ENCODE peak calls at places on chromosomes 4 and X, in six cellular contexts. L, J, N, U, O and K are unnamed samples.

GRCh38 chr4:39900966-39901365 is 76.7 kb downstream of the PDS5A start:
- DNase-seq in L (peak), J (no peak), N (no peak), U (no peak), O (no peak), K (no peak)

GRCh38 chr4:150355404-150355803 is 226.5 kb upstream of the MAB21L2 start:
- DNase-seq in L (no peak), J (peak), N (no peak), U (no peak), O (no peak), K (no peak)

GRCh38 chrX:78314561-78314960 is 12.8 kb downstream of the CYSLTR1 start:
- DNase-seq in L (no peak), J (no peak), N (no peak), U (no peak), O (no peak), K (no peak)

GRCh38 chrX:115687595-115687994 is 126.6 kb downstream of the PLS3 start:
- DNase-seq in L (no peak), J (no peak), N (no peak), U (no peak), O (no peak), K (no peak)

GRCh38 chr4:128337863-128338262 is 50.2 kb upstream of the PGRMC2 start:
- DNase-seq in L (no peak), J (no peak), N (no peak), U (no peak), O (no peak), K (no peak)

GRCh38 chrX:15680401-15680800 is 15.8 kb upstream of the CLTRN start:
- DNase-seq in L (peak), J (no peak), N (no peak), U (peak), O (no peak), K (no peak)

GRCh38 chrX:149717803-149718202 is 5.9 kb downstream of the MAGEA11 start:
- DNase-seq in L (no peak), J (no peak), N (no peak), U (no peak), O (no peak), K (no peak)

GRCh38 chrX:63434206-63434605 is 83.1 kb upstream of the SPIN4 start:
- DNase-seq in L (no peak), J (no peak), N (no peak), U (no peak), O (no peak), K (no peak)

GRCh38 chr4:184288451-184289178 is 70.9 kb upstream of the ENPP6 start:
- DNase-seq in L (no peak), J (no peak), N (no peak), U (no peak), O (peak), K (no peak)

GRCh38 chrX:118847676-118848075 is 24.1 kb downstream of the ZCCHC12 start:
- DNase-seq in L (peak), J (peak), N (peak), U (peak), O (no peak), K (peak)

GRCh38 chr4:83150563-83151330 is 36.2 kb upstream of the PLAC8 start:
- DNase-seq in L (no peak), J (peak), N (no peak), U (no peak), O (no peak), K (no peak)

GRCh38 chrX:39827959-39828358 is 269.8 kb downstream of the BCOR start:
- DNase-seq in L (no peak), J (no peak), N (no peak), U (no peak), O (no peak), K (no peak)

GRCh38 chrX:138504254-138504653 is 207.3 kb downstream of the FGF13 start:
- DNase-seq in L (no peak), J (no peak), N (no peak), U (no peak), O (no peak), K (no peak)

GRCh38 chrX:80423744-80424143 is 3.5 kb downstream of the TENT5D start:
- DNase-seq in L (no peak), J (no peak), N (no peak), U (peak), O (no peak), K (no peak)

GRCh38 chr4:184011810-184012209 is 106.7 kb downstream of the STOX2 start:
- DNase-seq in L (no peak), J (no peak), N (no peak), U (no peak), O (no peak), K (no peak)

GRCh38 chr4:168511780-168512467 is 15.1 kb downstream of the PALLD start:
- DNase-seq in L (no peak), J (no peak), N (no peak), U (no peak), O (no peak), K (no peak)

GRCh38 chr4:3660086-3660927 is 105.9 kb upstream of the ADRA2C start:
- DNase-seq in L (peak), J (no peak), N (no peak), U (no peak), O (no peak), K (no peak)

GRCh38 chrX:94204524-94204923 is 530.5 kb downstream of the FAM133A start:
- DNase-seq in L (no peak), J (no peak), N (peak), U (no peak), O (no peak), K (no peak)
- TF ChIP-seq BHLHE40 in L (no peak), J (no peak), N (no peak), U (no peak), O (no peak), K (no peak)

GRCh38 chr4:7938513-7939376 is 916 bp downstream of the AFAP1 start:
- DNase-seq in L (peak), J (no peak), N (peak), U (no peak), O (no peak), K (peak)
- TF ChIP-seq BHLHE40 in L (no peak), J (no peak), N (no peak), U (no peak), O (no peak), K (no peak)

DNA sequence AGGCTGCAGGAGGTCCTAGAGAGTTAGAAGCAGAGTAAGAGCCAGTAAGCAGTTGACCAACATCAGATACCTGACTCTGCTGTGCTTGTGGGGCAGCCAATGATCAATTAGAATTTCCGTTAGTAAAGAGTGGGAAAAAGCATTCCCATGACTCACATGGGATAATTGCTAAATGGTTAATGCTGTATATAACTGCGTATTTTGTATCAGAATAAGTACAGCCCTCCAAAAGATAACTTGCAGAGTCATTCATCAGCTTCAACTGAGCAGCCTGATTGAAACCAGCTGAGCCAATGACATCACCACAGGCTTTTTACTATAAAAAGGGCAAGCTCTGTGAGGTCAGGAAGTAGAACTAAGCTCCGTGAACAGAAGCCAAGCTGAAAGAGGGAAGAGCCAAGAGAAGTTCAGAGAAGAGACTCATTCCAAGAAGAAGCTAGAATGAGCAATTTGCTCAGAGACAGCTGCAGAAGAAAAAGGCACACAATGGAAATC is 67.9 kb downstream of the PPP3CA start:
- DNase-seq in L (peak), J (no peak), N (peak), U (no peak), O (no peak), K (no peak)
- TF ChIP-seq BHLHE40 in L (no peak), J (no peak), N (no peak), U (no peak), O (no peak), K (no peak)

GRCh38 chr4:26110493-26110892 is 196.5 kb downstream of the SMIM20 start:
- DNase-seq in L (no peak), J (no peak), N (no peak), U (no peak), O (no peak), K (no peak)

GRCh38 chr4:26104056-26104685 is 190.2 kb downstream of the SMIM20 start:
- DNase-seq in L (no peak), J (no peak), N (no peak), U (no peak), O (no peak), K (no peak)

GRCh38 chr4:26105815-26106699 is 192.0 kb downstream of the SMIM20 start:
- DNase-seq in L (peak), J (no peak), N (no peak), U (no peak), O (no peak), K (no peak)

GRCh38 chr4:26108024-26108423 is 194.0 kb downstream of the SMIM20 start:
- DNase-seq in L (no peak), J (no peak), N (no peak), U (peak), O (no peak), K (no peak)

GRCh38 chr4:26105372-26105771 is 191.4 kb downstream of the SMIM20 start:
- DNase-seq in L (peak), J (no peak), N (no peak), U (no peak), O (no peak), K (no peak)
- TF ChIP-seq BHLHE40 in L (no peak), J (no peak), N (no peak), U (no peak), O (no peak), K (no peak)